ENCODE peak calls at places on chromosome X, in five cellular contexts. F, E, Y, A and J are unnamed samples.

GRCh38 chrX:36898301-36898700 is 109.9 kb upstream of the FAM47C start:
- DNase-seq in F (no peak), E (no peak), Y (no peak), A (peak), J (peak)

GRCh38 chrX:40150503-40150902 is 52.7 kb upstream of the BCOR start:
- DNase-seq in F (no peak), E (no peak), Y (no peak), A (peak), J (no peak)

GRCh38 chrX:63744850-63745249 is 40.2 kb downstream of the ARHGEF9 start:
- DNase-seq in F (no peak), E (peak), Y (no peak), A (no peak), J (no peak)

GRCh38 chrX:135168533-135168932 is 2.7 kb downstream of the CT55 start:
- DNase-seq in F (no peak), E (no peak), Y (no peak), A (peak), J (no peak)

GRCh38 chrX:71540801-71541545 is 8.1 kb downstream of the OGT start:
- DNase-seq in F (no peak), E (no peak), Y (no peak), A (peak), J (no peak)

GRCh38 chrX:79130857-79131256 is 13.6 kb upstream of the GPR174 start:
- DNase-seq in F (no peak), E (no peak), Y (no peak), A (no peak), J (no peak)

GRCh38 chrX:769796-770195 is 139.2 kb downstream of the SHOX start:
- DNase-seq in F (no peak), E (no peak), Y (no peak), A (no peak), J (no peak)

GRCh38 chrX:427812-428725 is 41.4 kb upstream of the PPP2R3B start:
- DNase-seq in F (peak), E (no peak), Y (no peak), A (peak), J (peak)

GRCh38 chrX:13857804-13858203 is 40.9 kb upstream of the GPM6B start:
- DNase-seq in F (no peak), E (no peak), Y (no peak), A (no peak), J (no peak)

GRCh38 chrX:4182010-4182806 is 468.8 kb upstream of the PRKX start:
- DNase-seq in F (peak), E (no peak), Y (no peak), A (no peak), J (no peak)

GRCh38 chrX:12615061-12615460 is 176.2 kb upstream of the PRPS2 start:
- DNase-seq in F (no peak), E (no peak), Y (no peak), A (no peak), J (no peak)

GRCh38 chrX:81120936-81121351 is 80.8 kb downstream of the HMGN5 start:
- DNase-seq in F (no peak), E (peak), Y (no peak), A (peak), J (peak)

GRCh38 chrX:56281789-56282188 is 49.6 kb downstream of the KLF8 start:
- DNase-seq in F (no peak), E (no peak), Y (no peak), A (peak), J (peak)

GRCh38 chrX:134459683-134460004 is 321 bp upstream of the HPRT1 start:
- DNase-seq in F (no peak), E (no peak), Y (no peak), A (no peak), J (no peak)

GRCh38 chrX:103431316-103431715 is 55.0 kb downstream of the BEX3 start:
- DNase-seq in F (no peak), E (no peak), Y (no peak), A (no peak), J (no peak)

GRCh38 chrX:27619975-27620374 is 29.8 kb downstream of the DCAF8L2 start:
- DNase-seq in F (no peak), E (no peak), Y (no peak), A (peak), J (no peak)

GRCh38 chrX:33211356-33212254 is at the start of gene DMD:
- DNase-seq in F (no peak), E (no peak), Y (peak), A (no peak), J (peak)
- H3K4me3 ChIP-seq in F (no peak), E (no peak), Y (peak), A (no peak), J (no peak)

GRCh38 chrX:88170528-88170927 is 576.5 kb upstream of the CPXCR1 start:
- DNase-seq in F (no peak), E (no peak), Y (no peak), A (no peak), J (no peak)
- TF ChIP-seq CTCF in F (no peak), E (no peak), Y (no peak), A (no peak), J (no peak)

GRCh38 chrX:16119353-16120220 is 3.8 kb upstream of the GRPR start:
- DNase-seq in F (no peak), E (no peak), Y (no peak), A (no peak), J (no peak)
- H3K4me3 ChIP-seq in F (no peak), E (no peak), Y (no peak), A (no peak), J (no peak)

GRCh38 chrX:150201391-150201790 is 161.7 kb upstream of the MAMLD1 start:
- DNase-seq in F (no peak), E (no peak), Y (no peak), A (no peak), J (no peak)
- TF ChIP-seq CTCF in F (no peak), E (no peak), Y (no peak), A (no peak), J (no peak)

DNA sequence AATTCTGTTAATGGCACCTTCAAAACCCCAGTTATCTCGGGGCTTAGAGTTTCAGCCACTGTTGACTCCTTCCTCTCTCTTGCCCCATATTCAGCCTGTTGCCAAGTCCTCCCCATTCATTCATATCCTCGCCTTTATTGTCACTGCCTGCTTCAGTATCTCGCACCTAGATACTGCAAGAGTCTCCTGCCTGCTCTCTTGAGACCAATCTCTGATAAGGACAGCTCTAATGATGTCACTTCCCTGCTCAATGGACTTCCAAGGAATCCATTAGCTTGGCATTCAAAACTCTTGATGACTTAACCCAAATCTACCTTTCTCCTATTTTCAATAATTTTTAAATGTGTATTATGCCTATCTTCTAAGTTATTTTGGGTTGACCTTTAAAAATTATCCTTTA is 1.1 kb upstream of the UBE2A start:
- DNase-seq in F (no peak), E (no peak), Y (no peak), A (no peak), J (no peak)
- H3K4me3 ChIP-seq in F (peak), E (peak), Y (no peak), A (peak), J (peak)